ENCODE peak calls at places on chromosomes 5 and 9, in five cellular contexts. One of them, this sample, is unnamed.

GRCh38 chr9:101727621-101728524 is 10.6 kb downstream of the GRIN3A start:
- DNase-seq in stomach: no peak
- DNase-seq in transverse colon: peak; percentile 21
- DNase-seq in tibial nerve: no peak
- DNase-seq in cardiac muscle cell: peak; percentile 16
- DNase-seq in this sample: no peak

GRCh38 chr5:40832345-40832744 is 2.7 kb downstream of the RPL37 start:
- DNase-seq in cardiac muscle cell: no peak
- DNase-seq in transverse colon: no peak
- DNase-seq in stomach: no peak
- DNase-seq in tibial nerve: no peak
- DNase-seq in this sample: no peak

GRCh38 chr5:9954869-9955268 is 294.8 kb downstream of the ATPSCKMT start:
- DNase-seq in stomach: no peak
- DNase-seq in cardiac muscle cell: no peak
- DNase-seq in transverse colon: no peak
- DNase-seq in tibial nerve: no peak
- DNase-seq in this sample: no peak

GRCh38 chr5:132215329-132215728 is 12.3 kb downstream of the P4HA2 start:
- DNase-seq in tibial nerve: peak; percentile 93
- DNase-seq in stomach: peak; percentile 93
- DNase-seq in transverse colon: peak; percentile 80
- DNase-seq in cardiac muscle cell: no peak
- DNase-seq in this sample: peak; percentile 100

GRCh38 chr9:81103597-81104471 is 585.5 kb downstream of the TLE1 start:
- DNase-seq in cardiac muscle cell: no peak
- DNase-seq in stomach: no peak
- DNase-seq in tibial nerve: no peak
- DNase-seq in transverse colon: no peak
- DNase-seq in this sample: no peak

GRCh38 chr5:36611520-36612274 is 5.3 kb downstream of the SLC1A3 start:
- DNase-seq in transverse colon: no peak
- DNase-seq in tibial nerve: no peak
- DNase-seq in cardiac muscle cell: no peak
- DNase-seq in stomach: no peak
- DNase-seq in this sample: no peak

GRCh38 chr9:120730661-120731514 is 16.6 kb upstream of the MEGF9 start:
- DNase-seq in transverse colon: no peak
- DNase-seq in cardiac muscle cell: no peak
- DNase-seq in tibial nerve: no peak
- DNase-seq in stomach: peak; percentile 84
- DNase-seq in this sample: peak; percentile 98

GRCh38 chr5:150035139-150035893 is 34.8 kb downstream of the HMGXB3 start:
- DNase-seq in tibial nerve: no peak
- DNase-seq in stomach: no peak
- DNase-seq in cardiac muscle cell: no peak
- DNase-seq in transverse colon: no peak
- DNase-seq in this sample: no peak

GRCh38 chr9:136052433-136052880 is 42.6 kb downstream of the NACC2 start:
- DNase-seq in cardiac muscle cell: peak; percentile 23
- DNase-seq in stomach: peak; percentile 61
- DNase-seq in transverse colon: no peak
- DNase-seq in tibial nerve: no peak
- DNase-seq in this sample: peak; percentile 86

GRCh38 chr9:135242406-135242805 is 154.9 kb downstream of the OLFM1 start:
- DNase-seq in transverse colon: no peak
- DNase-seq in cardiac muscle cell: no peak
- DNase-seq in tibial nerve: no peak
- DNase-seq in stomach: no peak
- DNase-seq in this sample: no peak

GRCh38 chr9:131923766-131924165 is 155.9 kb downstream of the MED27 start:
- DNase-seq in tibial nerve: no peak
- DNase-seq in transverse colon: no peak
- DNase-seq in stomach: no peak
- DNase-seq in cardiac muscle cell: no peak
- DNase-seq in this sample: no peak

GRCh38 chr5:127386557-127386956 is 96.0 kb downstream of the MEGF10 start:
- DNase-seq in stomach: no peak
- DNase-seq in transverse colon: no peak
- DNase-seq in tibial nerve: no peak
- DNase-seq in cardiac muscle cell: no peak
- DNase-seq in this sample: no peak

GRCh38 chr9:84679571-84679970 is 10.0 kb downstream of the NTRK2 start:
- DNase-seq in transverse colon: no peak
- DNase-seq in tibial nerve: no peak
- DNase-seq in cardiac muscle cell: no peak
- DNase-seq in stomach: no peak
- DNase-seq in this sample: no peak

GRCh38 chr5:164184158-164184557 is 678.7 kb downstream of the MAT2B start:
- DNase-seq in transverse colon: no peak
- DNase-seq in cardiac muscle cell: peak; percentile 57
- DNase-seq in stomach: no peak
- DNase-seq in tibial nerve: no peak
- DNase-seq in this sample: no peak

GRCh38 chr5:117060099-117060498 is 485.5 kb upstream of the SEMA6A start:
- DNase-seq in tibial nerve: no peak
- DNase-seq in cardiac muscle cell: no peak
- DNase-seq in stomach: no peak
- DNase-seq in transverse colon: no peak
- DNase-seq in this sample: no peak

GRCh38 chr5:107578051-107578635 is 92.6 kb downstream of the EFNA5 start:
- DNase-seq in stomach: no peak
- DNase-seq in transverse colon: no peak
- DNase-seq in tibial nerve: no peak
- DNase-seq in cardiac muscle cell: no peak
- DNase-seq in this sample: no peak

GRCh38 chr9:120783611-120784047 is 9.6 kb downstream of the FBXW2 start:
- DNase-seq in cardiac muscle cell: no peak
- DNase-seq in stomach: no peak
- DNase-seq in transverse colon: no peak
- DNase-seq in tibial nerve: no peak
- DNase-seq in this sample: no peak

GRCh38 chr5:135222771-135223170 is 176.3 kb downstream of the MACROH2A1 start:
- DNase-seq in transverse colon: no peak
- DNase-seq in stomach: peak; percentile 5
- DNase-seq in cardiac muscle cell: no peak
- DNase-seq in tibial nerve: no peak
- DNase-seq in this sample: no peak

GRCh38 chr5:61675015-61675692 is 343.1 kb downstream of the ZSWIM6 start:
- DNase-seq in tibial nerve: no peak
- DNase-seq in transverse colon: peak; percentile 42
- DNase-seq in cardiac muscle cell: no peak
- DNase-seq in stomach: no peak
- DNase-seq in this sample: no peak

GRCh38 chr5:39843767-39844166 is 419.0 kb upstream of the DAB2 start:
- DNase-seq in stomach: no peak
- DNase-seq in tibial nerve: no peak
- DNase-seq in cardiac muscle cell: no peak
- DNase-seq in transverse colon: no peak
- DNase-seq in this sample: no peak

GRCh38 chr5:179860301-179860700 is 1.7 kb upstream of the MRNIP start:
- DNase-seq in transverse colon: peak; percentile 5
- DNase-seq in cardiac muscle cell: no peak
- DNase-seq in stomach: no peak
- DNase-seq in tibial nerve: no peak
- DNase-seq in this sample: no peak

GRCh38 chr5:72328172-72328571 is 8.0 kb downstream of the PTCD2 start:
- DNase-seq in cardiac muscle cell: no peak
- DNase-seq in stomach: peak; percentile 29
- DNase-seq in transverse colon: no peak
- DNase-seq in tibial nerve: no peak
- DNase-seq in this sample: peak; percentile 96

GRCh38 chr9:11366585-11367129 is 753.9 kb upstream of the PTPRD start:
- DNase-seq in cardiac muscle cell: no peak
- DNase-seq in tibial nerve: no peak
- DNase-seq in stomach: no peak
- DNase-seq in transverse colon: no peak
- DNase-seq in this sample: no peak

GRCh38 chr9:133122935-133123611 is 2.0 kb upstream of the RALGDS start:
- DNase-seq in stomach: no peak
- DNase-seq in tibial nerve: no peak
- DNase-seq in cardiac muscle cell: peak; percentile 73
- DNase-seq in transverse colon: peak; percentile 30
- DNase-seq in this sample: no peak

GRCh38 chr9:127133739-127134167 is 11.3 kb upstream of the ANGPTL2 start:
- DNase-seq in transverse colon: peak; percentile 48
- DNase-seq in cardiac muscle cell: peak; percentile 21
- DNase-seq in tibial nerve: peak; percentile 51
- DNase-seq in stomach: peak; percentile 26
- DNase-seq in this sample: peak; percentile 88

GRCh38 chr5:61754792-61755191 is 422.7 kb downstream of the ZSWIM6 start:
- DNase-seq in transverse colon: no peak
- DNase-seq in stomach: no peak
- DNase-seq in cardiac muscle cell: no peak
- DNase-seq in tibial nerve: no peak
- DNase-seq in this sample: no peak

GRCh38 chr5:42807722-42808447 is 3.8 kb downstream of the SELENOP start:
- DNase-seq in cardiac muscle cell: no peak
- DNase-seq in tibial nerve: no peak
- DNase-seq in stomach: no peak
- DNase-seq in transverse colon: no peak
- DNase-seq in this sample: no peak

GRCh38 chr9:32454280-32454679 is 69.8 kb downstream of the ACO1 start:
- DNase-seq in stomach: no peak
- DNase-seq in transverse colon: no peak
- DNase-seq in tibial nerve: no peak
- DNase-seq in cardiac muscle cell: no peak
- DNase-seq in this sample: no peak

DNA sequence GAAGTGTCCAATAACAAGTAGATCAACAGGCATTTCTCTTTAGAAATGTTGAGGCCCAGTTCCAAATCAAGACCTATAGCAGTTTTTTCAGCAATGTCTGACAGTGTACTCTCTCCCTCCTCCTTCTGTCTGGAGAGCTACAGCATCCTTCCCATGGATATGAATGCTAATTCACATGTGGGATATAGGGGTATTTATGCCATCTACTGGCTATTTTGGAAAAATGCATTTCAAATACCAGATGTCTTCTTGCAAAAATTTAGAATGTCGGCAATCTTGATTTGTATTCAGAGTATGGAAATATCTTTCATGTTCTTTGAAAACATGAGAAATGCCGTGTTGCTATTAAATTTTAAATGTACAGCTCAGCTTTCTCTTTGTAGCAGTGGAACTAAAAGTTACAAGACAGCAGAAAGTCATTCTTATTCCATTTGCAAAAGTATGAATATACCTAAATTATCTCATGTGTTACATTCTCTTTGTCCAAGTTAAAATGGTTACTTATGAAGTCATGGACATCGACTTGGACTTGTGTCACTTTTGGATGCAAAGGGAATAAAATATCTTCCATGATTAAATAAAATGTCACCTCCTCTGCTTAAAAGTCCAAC is 647.8 kb downstream of the TAF11L14 start:
- DNase-seq in tibial nerve: no peak
- DNase-seq in stomach: no peak
- DNase-seq in transverse colon: no peak
- DNase-seq in cardiac muscle cell: peak; percentile 30
- DNase-seq in this sample: no peak
- H3K4me3 ChIP-seq in tibial nerve: no peak overlapping the region
- H3K4me3 ChIP-seq in stomach: no peak overlapping the region
- H3K4me3 ChIP-seq in transverse colon: no peak overlapping the region
- H3K4me3 ChIP-seq in cardiac muscle cell: no peak overlapping the region
- H3K4me3 ChIP-seq in this sample: no peak overlapping the region

DNA sequence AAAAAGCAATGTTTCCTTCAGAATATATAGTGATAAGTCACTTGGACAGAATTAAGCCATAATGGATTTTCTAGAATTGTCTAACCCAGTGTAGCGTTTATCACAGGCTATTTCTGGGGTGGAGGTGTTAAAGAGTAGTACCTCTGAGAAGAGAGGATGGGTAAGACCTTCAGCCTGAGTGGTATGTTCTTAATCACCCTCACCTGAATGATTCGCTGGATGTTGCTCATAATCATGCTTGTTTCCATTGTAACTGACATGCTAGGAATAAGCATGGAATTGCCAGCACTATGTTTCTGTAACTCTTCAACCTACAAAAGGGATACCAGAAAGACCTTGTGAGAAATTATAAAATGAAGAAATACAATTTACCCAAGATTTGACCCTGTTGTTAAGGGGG is 33.3 kb downstream of the SLC31A2 start:
- DNase-seq in stomach: no peak
- DNase-seq in transverse colon: no peak
- DNase-seq in cardiac muscle cell: no peak
- DNase-seq in tibial nerve: no peak
- DNase-seq in this sample: no peak
- H3K36me3 ChIP-seq in stomach: peaks cover 33% of the 10 kb centered on the region
- H3K36me3 ChIP-seq in transverse colon: peaks cover 5% of the 10 kb centered on the region
- H3K36me3 ChIP-seq in cardiac muscle cell: peaks cover 62% of the 10 kb centered on the region
- H3K36me3 ChIP-seq in tibial nerve: peaks cover 97% of the 10 kb centered on the region
- H3K36me3 ChIP-seq in this sample: peaks cover 65% of the 10 kb centered on the region

GRCh38 chr5:95969646-95970358 is 8.2 kb upstream of the ELL2 start:
- DNase-seq in transverse colon: no peak
- DNase-seq in stomach: no peak
- DNase-seq in tibial nerve: no peak
- DNase-seq in cardiac muscle cell: no peak
- DNase-seq in this sample: no peak

GRCh38 chr5:95967236-95967635 is 5.6 kb upstream of the ELL2 start:
- DNase-seq in stomach: no peak
- DNase-seq in tibial nerve: no peak
- DNase-seq in cardiac muscle cell: no peak
- DNase-seq in transverse colon: no peak
- DNase-seq in this sample: no peak

GRCh38 chr5:95972196-95972595 is 10.5 kb upstream of the ELL2 start:
- DNase-seq in tibial nerve: no peak
- DNase-seq in cardiac muscle cell: no peak
- DNase-seq in stomach: no peak
- DNase-seq in transverse colon: no peak
- DNase-seq in this sample: no peak

GRCh38 chr5:95969055-95969454 is 7.4 kb upstream of the ELL2 start:
- DNase-seq in cardiac muscle cell: no peak
- DNase-seq in tibial nerve: no peak
- DNase-seq in transverse colon: no peak
- DNase-seq in stomach: no peak
- DNase-seq in this sample: no peak

GRCh38 chr5:95970359-95970704 is 8.7 kb upstream of the ELL2 start:
- DNase-seq in stomach: no peak
- DNase-seq in transverse colon: no peak
- DNase-seq in cardiac muscle cell: no peak
- DNase-seq in tibial nerve: no peak
- DNase-seq in this sample: no peak
- H3K4me3 ChIP-seq in stomach: no peak overlapping the region
- H3K4me3 ChIP-seq in transverse colon: no peak overlapping the region
- H3K4me3 ChIP-seq in cardiac muscle cell: no peak overlapping the region
- H3K4me3 ChIP-seq in tibial nerve: no peak overlapping the region
- H3K4me3 ChIP-seq in this sample: no peak overlapping the region

GRCh38 chr5:565782-566445 is 41.7 kb upstream of the SLC9A3 start:
- DNase-seq in stomach: no peak
- DNase-seq in cardiac muscle cell: no peak
- DNase-seq in tibial nerve: no peak
- DNase-seq in transverse colon: no peak
- DNase-seq in this sample: no peak

GRCh38 chr5:566636-567309 is 42.5 kb upstream of the SLC9A3 start:
- DNase-seq in transverse colon: no peak
- DNase-seq in cardiac muscle cell: no peak
- DNase-seq in stomach: no peak
- DNase-seq in tibial nerve: no peak
- DNase-seq in this sample: no peak

GRCh38 chr5:568061-568781 is 43.9 kb upstream of the CEP72 start:
- DNase-seq in tibial nerve: no peak
- DNase-seq in cardiac muscle cell: no peak
- DNase-seq in stomach: no peak
- DNase-seq in transverse colon: no peak
- DNase-seq in this sample: no peak

GRCh38 chr5:568809-569208 is 43.3 kb upstream of the CEP72 start:
- DNase-seq in tibial nerve: no peak
- DNase-seq in stomach: no peak
- DNase-seq in cardiac muscle cell: no peak
- DNase-seq in transverse colon: no peak
- DNase-seq in this sample: no peak

GRCh38 chr5:567664-568060 is 43.4 kb upstream of the SLC9A3 start:
- DNase-seq in cardiac muscle cell: no peak
- DNase-seq in tibial nerve: no peak
- DNase-seq in stomach: no peak
- DNase-seq in transverse colon: no peak
- DNase-seq in this sample: no peak
- H3K36me3 ChIP-seq in cardiac muscle cell: no peaks in the 10 kb centered on the region
- H3K36me3 ChIP-seq in tibial nerve: no peaks in the 10 kb centered on the region
- H3K36me3 ChIP-seq in stomach: no peaks in the 10 kb centered on the region
- H3K36me3 ChIP-seq in transverse colon: no peaks in the 10 kb centered on the region
- H3K36me3 ChIP-seq in this sample: no peaks in the 10 kb centered on the region

This sample was measured in MG63.